ENCODE peak calls at places on chromosome 10, in six cellular contexts. I is GM10248, G is fibroblast of mammary gland, R is choroid plexus epithelial cell, M is body of pancreas, C is glutamatergic neuron. F is an unnamed sample.

GRCh38 chr10:44419790-44420549 is 35.1 kb upstream of the CXCL12 start:
- DNase-seq in I (no peak), G (no peak), R (no peak), M (peak), C (no peak), F (no peak)

GRCh38 chr10:68231106-68231901 is 609 bp downstream of the ATOH7 start:
- DNase-seq in I (peak), G (peak), R (peak), M (peak), C (peak), F (peak)

GRCh38 chr10:88651131-88651541 is 13.1 kb upstream of the LIPF start:
- DNase-seq in I (no peak), G (peak), R (peak), M (no peak), C (no peak), F (peak)

GRCh38 chr10:32983333-32983909 is 25.4 kb upstream of the ITGB1 start:
- DNase-seq in I (no peak), G (peak), R (peak), M (no peak), C (no peak), F (peak)

GRCh38 chr10:9733764-9734163 is 1283.9 kb upstream of the CELF2 start:
- DNase-seq in I (no peak), G (no peak), R (no peak), M (no peak), C (no peak), F (no peak)

GRCh38 chr10:71397340-71398212 is 856 bp downstream of the CDH23 start:
- DNase-seq in I (no peak), G (no peak), R (no peak), M (peak), C (peak), F (no peak)

GRCh38 chr10:88092975-88093374 is 229.6 kb downstream of the PTEN start:
- DNase-seq in I (no peak), G (no peak), R (no peak), M (peak), C (no peak), F (no peak)

GRCh38 chr10:73161662-73162061 is 6.1 kb downstream of the ECD start:
- DNase-seq in I (no peak), G (no peak), R (no peak), M (no peak), C (no peak), F (no peak)

GRCh38 chr10:28681345-28681763 is 4.0 kb downstream of the BAMBI start:
- DNase-seq in I (no peak), G (no peak), R (peak), M (no peak), C (no peak), F (peak)

GRCh38 chr10:76270464-76270863 is 839.0 kb downstream of the LRMDA start:
- DNase-seq in I (no peak), G (no peak), R (no peak), M (no peak), C (no peak), F (no peak)

GRCh38 chr10:104417629-104418292 is 64.1 kb downstream of the CFAP58 start:
- DNase-seq in I (no peak), G (peak), R (peak), M (no peak), C (no peak), F (no peak)

GRCh38 chr10:42969147-42969546 is 107.7 kb upstream of the RET start:
- DNase-seq in I (peak), G (no peak), R (no peak), M (no peak), C (peak), F (no peak)

GRCh38 chr10:32971536-32972091 is 13.6 kb upstream of the ITGB1 start:
- DNase-seq in I (no peak), G (no peak), R (no peak), M (peak), C (no peak), F (no peak)

GRCh38 chr10:98268694-98269386 is 846 bp upstream of the LOXL4 start:
- DNase-seq in I (peak), G (peak), R (peak), M (peak), C (no peak), F (no peak)

GRCh38 chr10:76632158-76633051 is 1005.2 kb downstream of the KCNMA1 start:
- DNase-seq in I (no peak), G (no peak), R (peak), M (peak), C (no peak), F (no peak)

GRCh38 chr10:11761431-11761830 is 19.2 kb downstream of the ECHDC3 start:
- DNase-seq in I (no peak), G (no peak), R (no peak), M (no peak), C (no peak), F (no peak)
- TF ChIP-seq CTCF in I (no peak), G (no peak), R (no peak), M (no peak), C (no peak), F (no peak)

DNA sequence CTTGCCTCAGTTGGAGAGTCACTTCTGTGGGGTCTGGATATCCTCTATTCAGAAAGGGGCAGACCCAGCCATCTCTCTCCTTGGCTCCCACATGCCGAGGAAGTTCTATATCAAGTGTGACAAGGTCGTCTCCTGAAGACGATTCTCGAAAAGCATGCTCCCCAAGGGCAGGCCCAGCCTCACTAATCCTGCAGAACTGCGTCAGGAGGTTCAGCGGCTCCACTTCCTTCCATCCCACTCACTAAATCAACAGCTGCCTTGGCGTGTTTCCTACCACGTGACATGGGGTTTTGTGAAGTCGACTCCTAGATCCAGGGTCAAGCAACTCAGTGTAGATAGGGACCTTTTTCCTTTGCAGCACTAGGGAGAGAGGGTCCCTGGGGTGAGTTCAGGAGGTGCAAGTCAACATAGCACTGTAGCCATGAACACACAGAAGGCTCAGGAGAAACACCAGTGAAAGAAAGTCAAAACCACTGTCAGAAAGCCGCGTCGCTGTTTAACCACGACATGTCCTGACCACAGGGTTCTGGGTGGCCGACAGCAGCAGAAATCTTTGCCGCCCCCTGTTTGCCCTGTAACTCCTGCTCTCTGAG is 156.4 kb downstream of the PRPF18 start:
- DNase-seq in I (peak), G (peak), R (peak), M (no peak), C (no peak), F (peak)
- TF ChIP-seq CTCF in I (no peak), G (no peak), R (no peak), M (no peak), C (no peak), F (no peak)

GRCh38 chr10:101905241-101905640 is 61.6 kb upstream of the KCNIP2 start:
- DNase-seq in I (no peak), G (no peak), R (no peak), M (no peak), C (no peak), F (no peak)

GRCh38 chr10:101897633-101898032 is 54.0 kb upstream of the KCNIP2 start:
- DNase-seq in I (no peak), G (peak), R (peak), M (peak), C (no peak), F (peak)

GRCh38 chr10:101902032-101902799 is 58.6 kb upstream of the KCNIP2 start:
- DNase-seq in I (no peak), G (no peak), R (no peak), M (no peak), C (no peak), F (no peak)

GRCh38 chr10:101903827-101904520 is 60.4 kb upstream of the KCNIP2 start:
- DNase-seq in I (peak), G (no peak), R (no peak), M (no peak), C (peak), F (no peak)

GRCh38 chr10:101901340-101901739 is 57.7 kb upstream of the KCNIP2 start:
- DNase-seq in I (peak), G (no peak), R (no peak), M (no peak), C (peak), F (no peak)
- TF ChIP-seq CTCF in I (peak), G (no peak), R (no peak), M (no peak), C (peak), F (no peak)

DNA sequence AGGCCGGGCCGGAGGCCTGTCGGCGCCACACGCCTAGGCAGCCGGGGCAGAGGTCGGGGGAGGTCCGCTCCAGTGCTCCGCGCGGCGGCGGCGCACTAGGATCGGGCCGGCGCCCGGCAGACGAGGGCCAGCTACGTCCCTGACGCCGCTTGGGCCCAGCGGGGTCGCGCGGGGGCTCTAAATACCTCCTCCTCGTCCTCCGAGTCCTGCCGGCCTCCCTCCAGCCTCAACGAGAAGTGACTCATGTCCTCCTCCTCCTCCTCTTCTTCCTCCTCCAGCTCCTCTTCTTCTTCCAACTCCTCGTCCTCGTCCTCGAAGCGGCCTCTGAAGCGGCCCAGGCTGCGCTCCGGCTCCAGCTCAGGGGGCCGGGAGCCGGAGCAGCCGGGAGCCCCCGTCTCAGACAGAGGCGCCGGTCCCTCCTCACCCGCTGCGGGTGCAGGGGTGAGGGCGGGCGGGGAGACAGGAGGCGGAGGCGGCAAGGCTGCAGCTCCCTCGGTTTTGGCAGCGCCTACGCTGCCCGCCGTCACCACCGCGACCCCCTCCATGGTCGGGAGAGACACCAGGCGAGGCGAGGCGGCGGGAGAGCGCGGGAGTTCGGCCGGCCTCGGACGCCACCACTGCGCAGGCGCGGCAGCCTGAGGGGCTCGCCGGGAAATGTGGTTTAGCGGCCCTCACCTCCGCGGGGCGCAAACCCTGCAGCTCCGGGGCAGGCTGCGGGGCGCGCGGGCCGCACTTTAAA is at the start of gene PCGF6:
- DNase-seq in I (peak), G (peak), R (peak), M (peak), C (peak), F (peak)
- TF ChIP-seq CTCF in I (no peak), G (no peak), R (no peak), M (no peak), C (no peak), F (no peak)

GRCh38 chr10:27242473-27242950 is 1.9 kb upstream of the ACBD5 start:
- DNase-seq in I (no peak), G (no peak), R (no peak), M (no peak), C (no peak), F (no peak)
- TF ChIP-seq CTCF in I (no peak), G (no peak), R (no peak), M (no peak), C (peak), F (no peak)

F was measured in astrocyte of the spinal cord.